ENCODE peak calls at places on chromosomes 2 and 18, in six cellular contexts. G is astrocyte of the hippocampus, V is hypothalamus, L is mammary epithelial cell, P is neural crest cell, C is GF-D8. E is an unnamed sample.
A peak's percentile ranks its signal among the peaks of the same experiment; 100 is the strongest.

GRCh38 chr2:158142568-158143332 is 41.1 kb downstream of the UPP2 start:
- DNase-seq in G (peak; percentile 29), V (no peak), L (no peak), P (no peak), C (peak; percentile 23), E (no peak)

GRCh38 chr2:19893520-19894134 is 8.2 kb downstream of the TTC32 start:
- DNase-seq in G (peak; percentile 40), V (no peak), L (no peak), P (no peak), C (no peak), E (no peak)

GRCh38 chr2:144801766-144802165 is 281.8 kb upstream of the ZEB2 start:
- DNase-seq in G (peak; percentile 54), V (no peak), L (peak; percentile 36), P (no peak), C (no peak), E (peak; percentile 50)

GRCh38 chr2:161245237-161245505 is 63.1 kb upstream of the PSMD14 start:
- DNase-seq in G (no peak), V (no peak), L (no peak), P (no peak), C (no peak), E (no peak)

GRCh38 chr18:12345491-12346239 is 31.4 kb downstream of the AFG3L2 start:
- DNase-seq in G (no peak), V (no peak), L (no peak), P (no peak), C (no peak), E (no peak)

GRCh38 chr2:127770973-127771735 is 39.8 kb downstream of the WDR33 start:
- DNase-seq in G (peak; percentile 66), V (no peak), L (peak; percentile 87), P (no peak), C (no peak), E (peak; percentile 88)

GRCh38 chr2:191321861-191322662 is 76.9 kb downstream of the MYO1B start:
- DNase-seq in G (peak; percentile 94), V (no peak), L (peak; percentile 38), P (no peak), C (peak; percentile 39), E (peak; percentile 48)

GRCh38 chr2:74887961-74888670 is 54.2 kb downstream of the HK2 start:
- DNase-seq in G (peak; percentile 50), V (no peak), L (no peak), P (no peak), C (no peak), E (peak; percentile 45)

GRCh38 chr2:2173633-2174032 is 157.4 kb downstream of the MYT1L start:
- DNase-seq in G (no peak), V (no peak), L (no peak), P (no peak), C (no peak), E (no peak)

GRCh38 chr2:168796583-168797285 is 5.7 kb upstream of the NOSTRIN start:
- DNase-seq in G (no peak), V (no peak), L (no peak), P (no peak), C (no peak), E (no peak)

GRCh38 chr2:78782196-78782595 is 243.3 kb upstream of the REG3G start:
- DNase-seq in G (no peak), V (no peak), L (no peak), P (no peak), C (no peak), E (no peak)

GRCh38 chr2:20222769-20223344 is 2.1 kb downstream of the SDC1 start:
- DNase-seq in G (no peak), V (no peak), L (peak; percentile 60), P (no peak), C (no peak), E (no peak)

GRCh38 chr2:130359466-130359865 is 3.6 kb downstream of the PTPN18 start:
- DNase-seq in G (no peak), V (no peak), L (no peak), P (no peak), C (no peak), E (no peak)

GRCh38 chr2:28009732-28010131 is 119.2 kb downstream of the BABAM2 start:
- DNase-seq in G (peak; percentile 20), V (no peak), L (no peak), P (no peak), C (no peak), E (peak; percentile 10)

GRCh38 chr2:197360744-197361156 is 50.2 kb upstream of the ANKRD44 start:
- DNase-seq in G (peak; percentile 18), V (no peak), L (peak; percentile 79), P (no peak), C (no peak), E (no peak)

GRCh38 chr18:47847635-47848034 is 82.8 kb downstream of the SMAD2 start:
- DNase-seq in G (no peak), V (no peak), L (no peak), P (no peak), C (no peak), E (no peak)